ENCODE peak calls at places on chromosomes 4 and X, in four cellular contexts. Y, I, U and Q are unnamed samples.

GRCh38 chr4:17812125-17812524 is 1.3 kb downstream of the NCAPG start:
- DNase-seq in Y (no peak), I (no peak), U (no peak), Q (no peak)

GRCh38 chr4:111542056-111542455 is 603.2 kb upstream of the FAM241A start:
- DNase-seq in Y (no peak), I (no peak), U (no peak), Q (no peak)

GRCh38 chr4:161799687-161800086 is 364.1 kb downstream of the FSTL5 start:
- DNase-seq in Y (no peak), I (no peak), U (peak; percentile 58), Q (peak; percentile 29)

GRCh38 chrX:154401045-154401799 is 3.0 kb downstream of the RPL10 start:
- DNase-seq in Y (no peak), I (peak; percentile 37), U (peak; percentile 41), Q (peak; percentile 31)

GRCh38 chr4:35106091-35106734 is 1138.1 kb downstream of the ARAP2 start:
- DNase-seq in Y (no peak), I (no peak), U (no peak), Q (no peak)

GRCh38 chr4:173001571-173001970 is 167.0 kb upstream of the GALNT7 start:
- DNase-seq in Y (no peak), I (no peak), U (peak; percentile 89), Q (peak; percentile 74)

GRCh38 chr4:169619518-169619957 is 840 bp upstream of the CLCN3 start:
- DNase-seq in Y (no peak), I (peak; percentile 70), U (peak; percentile 44), Q (peak; percentile 79)

GRCh38 chrX:153411255-153411987 is at the start of gene ZFP92:
- DNase-seq in Y (no peak), I (no peak), U (no peak), Q (peak; percentile 4)

GRCh38 chr4:155025762-155026457 is 182.5 kb upstream of the NPY2R start:
- DNase-seq in Y (no peak), I (peak; percentile 36), U (peak; percentile 13), Q (peak; percentile 52)

GRCh38 chr4:57110635-57111546 is 706 bp upstream of the IGFBP7 start:
- DNase-seq in Y (peak; percentile 26), I (peak; percentile 20), U (peak; percentile 81), Q (peak; percentile 83)

GRCh38 chr4:80188457-80188800 is 8.9 kb upstream of the PRDM8 start:
- DNase-seq in Y (no peak), I (no peak), U (no peak), Q (no peak)

GRCh38 chr4:16199132-16199531 is 27.1 kb downstream of the TAPT1 start:
- DNase-seq in Y (no peak), I (no peak), U (peak; percentile 30), Q (peak; percentile 67)

GRCh38 chr4:27360651-27361347 is 500.2 kb downstream of the STIM2 start:
- DNase-seq in Y (peak; percentile 74), I (no peak), U (peak; percentile 88), Q (peak; percentile 15)

GRCh38 chrX:154968353-154968752 is 54.2 kb downstream of the F8 start:
- DNase-seq in Y (no peak), I (no peak), U (no peak), Q (no peak)

GRCh38 chr4:77015390-77015789 is 60.4 kb downstream of the CCNI start:
- DNase-seq in Y (no peak), I (no peak), U (peak; percentile 88), Q (peak; percentile 84)

GRCh38 chrX:24014388-24015018 is 12.5 kb downstream of the KLHL15 start:
- DNase-seq in Y (no peak), I (no peak), U (no peak), Q (no peak)

GRCh38 chrX:87064522-87064921 is 453.1 kb upstream of the KLHL4 start:
- DNase-seq in Y (no peak), I (no peak), U (peak; percentile 52), Q (no peak)

GRCh38 chr4:153790962-153791551 is 2.2 kb upstream of the SFRP2 start:
- DNase-seq in Y (no peak), I (peak; percentile 37), U (peak; percentile 16), Q (peak; percentile 13)

GRCh38 chrX:44447214-44447613 is 95.4 kb downstream of the FUNDC1 start:
- DNase-seq in Y (no peak), I (no peak), U (no peak), Q (no peak)

GRCh38 chr4:38177035-38177791 is 217.0 kb downstream of the PTTG2 start:
- DNase-seq in Y (no peak), I (peak; percentile 59), U (peak; percentile 46), Q (peak; percentile 80)

GRCh38 chr4:143375326-143376073 is 38.8 kb downstream of the GAB1 start:
- DNase-seq in Y (no peak), I (peak; percentile 29), U (peak; percentile 20), Q (peak; percentile 49)

GRCh38 chr4:169309326-169309967 is 38.7 kb upstream of the SH3RF1 start:
- DNase-seq in Y (no peak), I (peak; percentile 19), U (no peak), Q (no peak)

GRCh38 chr4:160091631-160092030 is 988.8 kb downstream of the RAPGEF2 start:
- DNase-seq in Y (no peak), I (no peak), U (no peak), Q (no peak)

GRCh38 chrX:72094894-72095293 is 36.8 kb downstream of the RTL5 start:
- DNase-seq in Y (no peak), I (no peak), U (peak; percentile 23), Q (peak; percentile 52)

GRCh38 chr4:3284734-3285557 is 7.9 kb upstream of the RGS12 start:
- DNase-seq in Y (no peak), I (no peak), U (no peak), Q (no peak)

GRCh38 chr4:163161536-163162205 is 5.0 kb downstream of the NAF1 start:
- DNase-seq in Y (peak; percentile 12), I (no peak), U (peak; percentile 97), Q (peak; percentile 65)

GRCh38 chr4:71440612-71441011 is 101.8 kb downstream of the SLC4A4 start:
- DNase-seq in Y (no peak), I (no peak), U (no peak), Q (no peak)

DNA sequence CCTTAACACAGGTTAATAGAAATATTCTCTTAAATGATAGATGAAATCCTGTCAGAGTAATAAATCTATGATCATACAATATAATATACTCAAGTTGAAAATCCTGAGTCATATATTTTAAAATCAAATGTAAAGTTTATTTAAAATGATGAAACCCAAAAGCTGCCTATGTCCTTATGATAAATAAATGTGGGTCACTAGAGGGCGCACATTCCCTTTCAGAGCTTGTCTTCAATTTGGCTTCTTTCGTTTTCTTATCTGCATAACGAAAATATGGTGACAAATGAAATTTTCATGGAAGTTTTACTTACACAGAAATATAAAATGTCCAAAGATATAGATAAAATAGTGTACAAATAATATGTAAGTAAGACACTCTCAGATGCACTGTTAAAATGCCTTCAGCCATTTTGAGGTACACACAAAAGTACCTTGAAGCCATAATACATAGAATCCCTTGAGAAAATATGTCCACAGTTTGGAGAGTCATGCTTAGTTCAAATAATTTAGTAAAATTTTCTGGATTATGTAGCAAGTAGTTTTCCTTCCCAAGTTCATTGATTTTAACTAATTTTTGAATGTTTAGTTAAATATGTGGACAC is 680.4 kb downstream of the DMD start:
- DNase-seq in Y (no peak), I (peak; percentile 20), U (peak; percentile 14), Q (peak; percentile 66)
- H3K4me3 ChIP-seq in Y (no peak overlapping the region), I (no peak overlapping the region), U (peak overlapping the region; percentile 16), Q (peak overlapping the region; percentile 11)

GRCh38 chr4:113435893-113436292 is 325.6 kb downstream of the CAMK2D start:
- DNase-seq in Y (peak; percentile 68), I (no peak), U (peak; percentile 94), Q (peak; percentile 92)
- H3K4me3 ChIP-seq in Y (no peak overlapping the region), I (no peak overlapping the region), U (no peak overlapping the region), Q (no peak overlapping the region)

GRCh38 chr4:78938474-78938867 is 767 bp downstream of the PAQR3 start:
- DNase-seq in Y (no peak), I (no peak), U (no peak), Q (no peak)
- H3K4me3 ChIP-seq in Y (peak overlapping the region; percentile 66), I (peak overlapping the region; percentile 57), U (peak overlapping the region; percentile 66), Q (peak overlapping the region; percentile 84)

DNA sequence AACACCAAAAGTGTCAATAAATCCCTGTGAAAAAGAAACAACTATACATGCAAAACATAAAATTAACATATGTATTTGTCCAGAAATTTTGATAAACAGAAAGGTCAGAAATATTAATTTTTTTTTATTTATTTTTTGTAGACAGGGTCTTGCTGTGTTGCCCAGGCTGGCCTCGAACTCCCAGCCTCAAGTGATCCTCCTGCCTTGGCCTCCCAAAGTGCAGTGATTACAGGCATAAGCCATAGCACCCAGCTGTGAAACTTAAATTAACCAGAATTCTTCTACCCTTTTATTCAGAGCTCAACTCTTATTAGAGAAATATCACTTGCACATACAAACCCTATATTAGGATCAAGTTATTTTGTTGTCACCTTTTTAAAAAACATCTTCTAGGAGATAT is 16.2 kb downstream of the ANAPC10 start:
- DNase-seq in Y (no peak), I (no peak), U (no peak), Q (no peak)
- H3K4me3 ChIP-seq in Y (no peak overlapping the region), I (no peak overlapping the region), U (no peak overlapping the region), Q (no peak overlapping the region)